ENCODE peak calls at places on chromosome 12, in four cellular contexts. U is fibroblast of villous mesenchyme, X is thoracic aorta, M is NB4. L is an unnamed sample.

GRCh38 chr12:114392909-114393308 is 13.0 kb downstream of the TBX5 start:
- DNase-seq in U (no peak), M (no peak), X (no peak), L (no peak)

GRCh38 chr12:334114-334513 is 55.0 kb downstream of the KDM5A start:
- DNase-seq in M (no peak), U (peak), X (no peak), L (no peak)

GRCh38 chr12:54549774-54550451 is 512 bp downstream of the PDE1B start:
- DNase-seq in M (peak), U (no peak), X (no peak), L (no peak)

GRCh38 chr12:61584943-61585342 is 675.3 kb upstream of the USP15 start:
- DNase-seq in M (no peak), U (no peak), X (no peak), L (no peak)

GRCh38 chr12:28172434-28173030 is 17.7 kb upstream of the CCDC91 start:
- DNase-seq in X (no peak), U (peak), M (peak), L (peak)

GRCh38 chr12:130813949-130814348 is 25.1 kb downstream of the STX2 start:
- DNase-seq in X (no peak), U (no peak), M (no peak), L (no peak)

GRCh38 chr12:123115409-123116111 is 35.3 kb downstream of the PITPNM2 start:
- DNase-seq in X (peak), U (peak), M (peak), L (peak)

GRCh38 chr12:87280893-87281292 is 748.3 kb downstream of the C12orf50 start:
- DNase-seq in X (no peak), U (no peak), M (no peak), L (no peak)

GRCh38 chr12:8554451-8555195 is 13.9 kb upstream of the CLEC4E start:
- DNase-seq in M (peak), X (no peak), U (no peak), L (peak)

GRCh38 chr12:805022-805632 is 52.7 kb downstream of the WNK1 start:
- DNase-seq in X (no peak), M (peak), U (no peak), L (no peak)

GRCh38 chr12:3453947-3454675 is 36.9 kb upstream of the PRMT8 start:
- DNase-seq in U (peak), X (no peak), M (no peak), L (peak)

GRCh38 chr12:124684971-124685688 is 117.7 kb upstream of the NCOR2 start:
- DNase-seq in M (no peak), U (peak), X (no peak), L (peak)

GRCh38 chr12:2009623-2010022 is 5.4 kb upstream of the DCP1B start:
- DNase-seq in M (peak), X (no peak), U (no peak), L (no peak)

GRCh38 chr12:1534708-1535107 is 59.7 kb downstream of the FBXL14 start:
- DNase-seq in M (peak), U (no peak), X (no peak), L (no peak)

GRCh38 chr12:34126239-34126641 is 103.9 kb downstream of the ALG10 start:
- DNase-seq in M (no peak), U (peak), X (no peak), L (no peak)
- H3K4me3 ChIP-seq in M (no peak), U (peak), X (peak), L (no peak)

DNA sequence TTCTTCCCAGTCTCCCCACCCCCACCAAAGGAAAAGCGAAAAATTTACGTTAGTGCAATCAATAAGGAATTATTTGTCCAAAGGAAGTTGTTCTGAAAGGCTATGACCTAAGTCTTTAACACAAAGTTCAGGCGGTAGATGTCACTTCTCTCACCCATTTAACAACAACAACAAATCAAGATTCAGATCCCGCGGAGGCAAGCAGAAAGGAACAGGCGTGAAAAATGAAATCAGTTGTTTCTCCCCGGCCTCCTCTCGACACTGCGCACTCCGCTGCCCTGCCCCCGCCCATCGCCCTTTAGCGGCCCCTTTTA is 1.4 kb downstream of the DENND5B start:
- DNase-seq in X (no peak), M (no peak), U (peak), L (no peak)
- H3K4me3 ChIP-seq in X (peak), M (peak), U (peak), L (peak)

DNA sequence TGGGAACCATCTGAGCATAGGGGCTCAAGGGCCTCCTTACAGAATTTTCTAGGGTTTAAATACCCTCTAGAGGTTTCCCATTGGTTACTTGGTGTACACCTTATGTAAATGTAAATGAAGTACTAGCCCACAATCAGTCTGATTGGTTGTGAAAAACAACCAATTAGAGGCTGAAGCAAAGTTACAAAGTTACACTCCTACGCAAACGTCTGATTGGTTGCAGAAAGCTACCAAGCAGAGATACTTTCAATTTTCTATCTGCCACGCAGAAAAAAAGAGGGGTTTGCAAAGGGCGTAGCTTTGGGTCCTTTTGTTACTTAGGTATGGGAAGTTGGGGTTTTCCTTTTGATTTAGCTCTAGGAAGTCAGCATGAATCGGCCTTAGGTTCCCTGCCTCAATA is 1.8 kb upstream of the TMEM19 start:
- DNase-seq in M (peak), U (peak), X (no peak), L (no peak)
- H3K4me3 ChIP-seq in M (no peak), U (no peak), X (no peak), L (no peak)

GRCh38 chr12:32139064-32139421 is 32.4 kb downstream of the BICD1 start:
- DNase-seq in M (peak), U (peak), X (no peak), L (peak)
- H3K4me3 ChIP-seq in M (peak), U (peak), X (peak), L (no peak)

GRCh38 chr12:12713932-12714275 is 3.3 kb upstream of the CDKN1B start:
- DNase-seq in M (no peak), X (no peak), U (no peak), L (no peak)

GRCh38 chr12:12716151-12716844 is 870 bp upstream of the CDKN1B start:
- DNase-seq in X (no peak), M (no peak), U (peak), L (peak)

GRCh38 chr12:12715459-12716150 is 1.6 kb upstream of the CDKN1B start:
- DNase-seq in U (peak), M (peak), X (no peak), L (no peak)

GRCh38 chr12:12714276-12715001 is 2.7 kb upstream of the CDKN1B start:
- DNase-seq in X (no peak), U (peak), M (peak), L (peak)

DNA sequence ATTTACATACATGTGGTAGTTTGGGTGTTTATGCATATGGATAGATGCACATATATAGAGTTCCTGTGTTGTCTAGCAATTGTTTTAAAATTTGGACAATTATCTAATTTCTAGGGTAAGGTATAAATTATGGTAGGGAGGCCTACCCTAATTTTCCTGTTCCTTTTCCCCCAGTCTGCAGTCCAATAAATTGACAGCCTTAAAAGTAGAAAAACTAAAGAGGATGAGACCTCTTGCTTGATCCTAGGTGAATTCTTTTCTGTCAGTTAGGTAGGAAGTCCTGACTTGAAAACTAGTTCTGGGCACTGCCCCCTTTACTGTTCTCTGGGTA is 2.1 kb upstream of the CDKN1B start:
- DNase-seq in U (no peak), M (no peak), X (no peak), L (no peak)
- H3K4me3 ChIP-seq in U (no peak), M (peak), X (peak), L (no peak)

GRCh38 chr12:55682087-55682796 is 25.5 kb downstream of the ITGA7 start:
- DNase-seq in M (no peak), U (no peak), X (no peak), L (no peak)
- H3K4me3 ChIP-seq in M (no peak), U (no peak), X (peak), L (no peak)

DNA sequence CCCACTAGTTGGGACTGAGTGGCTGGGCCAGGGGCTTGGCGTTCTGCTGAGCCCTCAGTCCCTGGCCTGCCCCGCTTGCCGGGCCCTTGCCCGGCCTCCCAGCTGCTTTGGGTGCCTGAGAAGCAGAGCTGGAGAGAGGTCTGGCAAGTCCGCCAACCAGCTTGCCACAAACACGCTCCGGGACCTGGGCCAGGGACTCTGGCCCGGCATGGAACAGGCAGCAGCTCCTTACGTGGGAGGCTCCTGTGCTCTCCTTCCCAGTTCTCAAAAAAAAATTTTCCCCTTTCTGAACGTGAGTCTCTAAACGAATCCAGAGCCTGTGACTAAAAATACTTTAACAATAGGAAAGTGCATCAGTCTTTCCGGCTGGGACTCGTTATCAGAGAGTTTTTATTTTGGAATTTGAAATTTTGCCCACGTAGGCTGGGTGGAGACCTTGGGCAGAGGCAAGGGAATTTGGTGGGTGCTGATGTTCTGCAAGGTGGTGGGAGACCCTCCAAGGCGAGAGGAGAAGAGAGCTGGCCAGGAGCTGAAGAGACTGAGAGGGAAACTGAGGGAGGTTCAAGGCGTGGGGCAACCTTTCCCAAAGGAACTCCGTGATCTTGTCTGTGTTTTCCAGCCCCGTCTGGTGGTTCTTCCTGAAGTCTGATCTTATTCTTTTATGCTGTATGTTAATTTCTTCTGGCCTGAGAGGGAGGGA is 6.8 kb upstream of the NR4A1 start:
- DNase-seq in U (peak), M (no peak), X (no peak), L (no peak)
- H3K4me3 ChIP-seq in U (no peak), M (no peak), X (peak), L (no peak)

DNA sequence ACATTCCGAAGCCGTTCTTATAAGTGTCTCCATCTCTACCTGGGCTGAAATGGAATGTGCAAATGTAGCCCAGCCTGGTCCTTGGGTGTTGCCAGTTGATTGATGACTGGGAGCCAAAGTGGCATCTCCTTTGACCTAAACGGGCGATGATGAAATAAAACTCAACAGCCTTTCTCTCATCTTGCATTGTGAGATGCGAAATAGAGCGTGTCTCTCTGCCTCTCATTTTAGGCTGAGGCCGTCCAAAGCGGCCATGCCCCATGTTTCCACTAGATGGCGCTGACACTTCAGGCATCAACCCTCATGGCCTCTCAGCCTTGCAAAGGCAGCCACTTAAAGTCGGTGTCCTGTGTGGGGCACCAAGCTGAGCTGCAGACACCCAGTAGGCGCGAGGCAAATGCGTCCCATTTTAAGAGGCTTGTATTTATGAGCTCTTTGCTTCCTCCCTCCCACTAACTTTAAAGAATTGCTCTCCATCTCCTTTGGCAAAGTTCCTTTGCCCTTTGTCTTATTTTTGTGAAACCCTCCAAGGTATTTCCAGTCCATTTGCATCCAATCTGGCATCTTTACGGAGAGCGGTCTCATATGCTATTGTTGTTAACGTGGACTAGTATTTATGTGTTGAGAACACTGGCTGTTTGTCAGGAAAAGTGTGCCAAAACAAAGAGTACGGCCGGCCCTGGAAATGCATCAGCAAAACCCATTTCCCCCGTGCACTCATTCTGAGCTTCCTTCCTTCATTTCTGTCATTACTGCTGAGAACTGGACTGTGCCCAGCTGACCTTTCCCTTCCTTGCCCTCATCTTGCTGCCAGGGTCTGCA is 25.0 kb downstream of the GPRC5A start:
- DNase-seq in U (peak), M (peak), X (peak), L (peak)
- H3K4me3 ChIP-seq in U (no peak), M (no peak), X (peak), L (no peak)

DNA sequence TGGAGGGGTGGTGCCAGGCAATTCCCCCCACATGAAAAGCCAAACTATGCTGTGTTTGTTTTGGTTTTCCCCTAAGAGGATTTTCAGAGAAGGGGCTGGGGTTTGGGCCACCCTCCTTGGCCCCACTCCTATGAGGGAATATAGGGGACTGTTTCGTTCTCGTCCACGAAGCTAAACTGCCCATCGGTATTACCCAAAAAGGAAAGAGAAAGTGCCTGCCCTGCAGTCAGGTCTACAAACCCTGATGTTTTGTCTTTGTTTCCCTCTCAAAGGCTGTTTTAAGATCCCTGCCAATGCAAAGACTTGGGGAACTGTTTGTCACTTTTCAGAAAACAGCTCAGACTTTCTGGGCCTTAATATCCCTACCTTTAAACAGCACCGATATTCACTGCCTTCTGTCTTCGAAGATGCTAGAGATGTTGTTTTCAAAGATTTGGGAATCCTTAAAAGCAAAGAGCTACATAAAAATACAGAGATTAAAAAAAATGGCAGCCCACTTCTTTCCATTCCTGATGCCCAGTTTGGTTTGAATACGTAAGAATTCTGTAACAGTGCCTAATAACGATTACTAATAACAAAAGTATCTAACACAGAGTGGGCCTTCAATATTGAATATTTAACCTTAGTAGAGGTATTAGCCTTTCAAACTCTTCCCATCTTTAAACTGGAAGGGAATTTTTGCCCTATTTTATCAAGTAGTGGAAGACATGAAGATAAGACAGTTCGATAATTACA is 518.4 kb downstream of the MED13L start:
- DNase-seq in X (no peak), U (peak), M (no peak), L (no peak)
- H3K4me3 ChIP-seq in X (no peak), U (peak), M (no peak), L (no peak)

L was measured in IMR-90.